ENCODE peak calls at places on chromosomes 5 and 9, in eight cellular contexts. N is breast epithelium, W is neuronal stem cell, L is heart left ventricle, F is tibial nerve, U is spleen, D is mucosa of descending colon, Z is cardiac muscle cell. I is an unnamed sample.

GRCh38 chr5:136089804-136090203 is 42.8 kb upstream of the SMAD5 start:
- DNase-seq in W (no peak), D (peak; percentile 54), Z (no peak), U (no peak), N (no peak), F (no peak), L (no peak), I (no peak)

GRCh38 chr5:80346055-80346454 is 26.3 kb downstream of the SPZ1 start:
- DNase-seq in D (peak; percentile 57), N (no peak), U (no peak), Z (peak; percentile 9), L (no peak), F (no peak), W (no peak), I (peak; percentile 77)

GRCh38 chr9:100086097-100086496 is 12.7 kb downstream of the ERP44 start:
- DNase-seq in U (no peak), L (no peak), D (no peak), N (no peak), Z (no peak), W (no peak), F (no peak), I (no peak)

GRCh38 chr9:83197611-83198010 is 134.7 kb upstream of the RASEF start:
- DNase-seq in F (no peak), Z (no peak), L (no peak), D (no peak), N (no peak), W (no peak), U (no peak), I (no peak)

GRCh38 chr9:113892861-113893491 is 16.9 kb downstream of the ZNF618 start:
- DNase-seq in F (no peak), W (no peak), N (no peak), D (no peak), Z (no peak), U (no peak), L (no peak), I (no peak)

GRCh38 chr9:7974335-7975005 is 174.9 kb upstream of the DMAC1 start:
- DNase-seq in Z (no peak), N (no peak), D (no peak), L (no peak), U (peak; percentile 73), F (no peak), W (no peak), I (no peak)

GRCh38 chr9:89497181-89497963 is 541 bp downstream of the SEMA4D start:
- DNase-seq in U (peak; percentile 89), Z (no peak), N (no peak), L (no peak), W (no peak), F (no peak), D (peak; percentile 54), I (peak; percentile 48)

GRCh38 chr9:8802242-8802641 is 1002.7 kb upstream of the DMAC1 start:
- DNase-seq in L (no peak), Z (no peak), W (no peak), F (no peak), U (no peak), N (no peak), D (peak; percentile 43), I (no peak)

GRCh38 chr9:33381231-33381791 is 21.1 kb downstream of the AQP7 start:
- DNase-seq in N (no peak), Z (no peak), F (no peak), L (no peak), U (no peak), W (peak; percentile 23), D (no peak), I (peak; percentile 90)

GRCh38 chr5:140391312-140391711 is 10.3 kb upstream of the ANKHD1 start:
- DNase-seq in W (no peak), D (no peak), U (no peak), F (no peak), L (no peak), Z (peak; percentile 64), N (no peak), I (no peak)

GRCh38 chr5:165370772-165371171 is 1865.4 kb downstream of the MAT2B start:
- DNase-seq in N (no peak), L (no peak), Z (no peak), W (no peak), D (no peak), U (no peak), F (no peak), I (no peak)

DNA sequence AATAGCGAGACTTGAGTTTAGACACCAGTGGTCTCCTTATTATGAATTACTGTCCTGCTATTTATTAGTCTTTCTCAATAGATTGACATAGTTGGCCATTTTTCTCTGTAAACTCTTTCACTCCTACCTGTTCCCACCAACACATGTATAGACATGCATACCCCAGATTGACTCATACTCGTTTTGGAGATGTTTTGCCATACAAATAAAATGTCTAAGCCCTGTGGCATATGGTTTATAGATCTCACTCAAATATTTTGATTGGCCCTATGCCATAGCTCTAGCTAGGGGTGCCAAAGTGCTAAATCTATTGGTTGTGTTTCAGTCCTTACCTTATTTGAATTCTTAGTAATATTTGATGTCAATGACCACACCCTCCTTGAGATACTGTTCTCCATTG is 42.3 kb downstream of the CAMK4 start:
- DNase-seq in D (no peak), Z (no peak), F (no peak), W (no peak), N (no peak), U (no peak), L (no peak), I (no peak)
- H3K4me1 ChIP-seq in D (no peaks in the 10 kb centered on the region), Z (no peaks in the 10 kb centered on the region), F (no peaks in the 10 kb centered on the region), W (no peaks in the 10 kb centered on the region), N (no peaks in the 10 kb centered on the region), U (no peaks in the 10 kb centered on the region), L (no peaks in the 10 kb centered on the region), I (peaks cover 6% of the 10 kb centered on the region)

GRCh38 chr9:121474225-121474947 is 25.3 kb downstream of the GGTA1 start:
- DNase-seq in D (no peak), F (no peak), N (peak; percentile 28), U (no peak), L (peak; percentile 45), Z (no peak), W (no peak), I (peak; percentile 12)
- H3K4me1 ChIP-seq in D (no peaks in the 10 kb centered on the region), F (no peaks in the 10 kb centered on the region), N (no peaks in the 10 kb centered on the region), U (no peaks in the 10 kb centered on the region), L (peaks cover 18% of the 10 kb centered on the region), Z (peaks cover 6% of the 10 kb centered on the region), W (peaks cover 6% of the 10 kb centered on the region), I (peaks cover 26% of the 10 kb centered on the region)

GRCh38 chr5:14268738-14269137 is 125.6 kb downstream of the TRIO start:
- DNase-seq in L (peak; percentile 68), F (no peak), Z (peak; percentile 47), N (no peak), U (no peak), W (no peak), D (no peak), I (no peak)

GRCh38 chr5:14268236-14268701 is 125.1 kb downstream of the TRIO start:
- DNase-seq in N (no peak), Z (peak; percentile 32), D (no peak), F (no peak), L (no peak), W (no peak), U (no peak), I (no peak)

GRCh38 chr5:14272548-14273205 is 129.5 kb downstream of the TRIO start:
- DNase-seq in L (no peak), U (no peak), W (no peak), F (no peak), N (no peak), Z (no peak), D (no peak), I (no peak)

GRCh38 chr5:14269395-14269794 is 126.3 kb downstream of the TRIO start:
- DNase-seq in Z (no peak), W (no peak), D (no peak), N (no peak), F (no peak), U (no peak), L (no peak), I (peak; percentile 77)

GRCh38 chr5:14270212-14270702 is 127.1 kb downstream of the TRIO start:
- DNase-seq in L (peak; percentile 80), W (peak; percentile 64), F (no peak), U (no peak), Z (peak; percentile 77), D (peak; percentile 46), N (no peak), I (peak; percentile 88)
- H3K4me1 ChIP-seq in L (peaks cover 38% of the 10 kb centered on the region), W (peaks cover 12% of the 10 kb centered on the region), F (peaks cover 28% of the 10 kb centered on the region), U (peaks cover 16% of the 10 kb centered on the region), Z (peaks cover 68% of the 10 kb centered on the region), D (peaks cover 24% of the 10 kb centered on the region), N (peaks cover 11% of the 10 kb centered on the region), I (peaks cover 43% of the 10 kb centered on the region)

DNA sequence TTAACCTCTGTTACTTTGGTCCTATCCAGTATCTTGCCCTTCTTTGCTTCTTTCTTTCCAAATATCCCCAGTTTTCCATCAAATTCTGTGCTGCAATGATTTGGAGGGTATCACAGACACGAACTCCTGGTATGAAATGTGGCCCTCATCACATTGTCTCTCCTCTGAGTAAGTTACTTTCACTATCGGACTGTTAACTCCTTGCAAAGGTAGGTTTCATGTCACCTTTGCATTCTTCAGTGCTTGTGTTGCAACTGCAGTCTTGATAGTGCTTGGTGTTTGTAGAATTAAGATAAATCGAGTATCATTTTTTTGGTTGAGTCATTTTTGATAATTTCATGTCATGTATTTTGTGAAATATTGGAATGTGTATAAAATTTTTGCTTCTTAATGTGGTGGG is 414.9 kb upstream of the ADAMTSL1 start:
- DNase-seq in L (no peak), F (no peak), Z (no peak), N (no peak), W (no peak), D (no peak), U (no peak), I (no peak)
- H3K4me1 ChIP-seq in L (no peaks in the 10 kb centered on the region), F (no peaks in the 10 kb centered on the region), Z (no peaks in the 10 kb centered on the region), N (no peaks in the 10 kb centered on the region), W (no peaks in the 10 kb centered on the region), D (peaks cover 11% of the 10 kb centered on the region), U (no peaks in the 10 kb centered on the region), I (no peaks in the 10 kb centered on the region)

GRCh38 chr9:121279841-121280388 is 12.0 kb downstream of the GSN start:
- DNase-seq in F (peak; percentile 13), U (no peak), L (no peak), W (no peak), Z (no peak), N (no peak), D (no peak), I (no peak)
- H3K4me1 ChIP-seq in F (peaks cover 96% of the 10 kb centered on the region), U (peaks cover 49% of the 10 kb centered on the region), L (peaks cover 72% of the 10 kb centered on the region), W (peaks cover 11% of the 10 kb centered on the region), Z (peaks cover 18% of the 10 kb centered on the region), N (peaks cover 71% of the 10 kb centered on the region), D (peaks cover 53% of the 10 kb centered on the region), I (peaks cover 6% of the 10 kb centered on the region)